ENCODE peak calls at places on chromosomes 13 and 19, in six cellular contexts. S, M, A, Z, V and J are unnamed samples.

GRCh38 chr13:98471895-98472294 is 105.0 kb downstream of the STK24 start:
- DNase-seq in S (no peak), M (no peak), A (peak; percentile 49), Z (no peak), V (no peak), J (no peak)

GRCh38 chr19:10292206-10292788 is 2.5 kb downstream of the ICAM5 start:
- DNase-seq in S (no peak), M (no peak), A (peak; percentile 85), Z (peak; percentile 61), V (peak; percentile 55), J (no peak)

GRCh38 chr19:17963936-17964691 is 2.8 kb upstream of the KCNN1 start:
- DNase-seq in S (no peak), M (no peak), A (no peak), Z (no peak), V (no peak), J (no peak)

GRCh38 chr13:73816702-73817101 is 317.5 kb downstream of the KLF12 start:
- DNase-seq in S (no peak), M (no peak), A (no peak), Z (no peak), V (no peak), J (no peak)

GRCh38 chr19:32677657-32678056 is 2.0 kb downstream of the RGS9BP start:
- DNase-seq in S (no peak), M (no peak), A (no peak), Z (no peak), V (no peak), J (no peak)

GRCh38 chr19:58356971-58357797 is 3.9 kb upstream of the A1BG start:
- DNase-seq in S (no peak), M (no peak), A (no peak), Z (no peak), V (no peak), J (no peak)

GRCh38 chr13:110298566-110299321 is 8.2 kb downstream of the COL4A1 start:
- DNase-seq in S (no peak), M (no peak), A (peak; percentile 48), Z (no peak), V (no peak), J (no peak)

GRCh38 chr13:113445791-113446487 is 7.3 kb downstream of the ADPRHL1 start:
- DNase-seq in S (no peak), M (no peak), A (no peak), Z (no peak), V (no peak), J (no peak)

GRCh38 chr13:109868583-109869311 is 82.4 kb upstream of the IRS2 start:
- DNase-seq in S (no peak), M (no peak), A (no peak), Z (no peak), V (no peak), J (no peak)

GRCh38 chr19:33216198-33216830 is 9.3 kb downstream of the SLC7A10 start:
- DNase-seq in S (no peak), M (no peak), A (no peak), Z (no peak), V (no peak), J (no peak)

GRCh38 chr13:42702726-42703125 is 78.7 kb upstream of the FAM216B start:
- DNase-seq in S (no peak), M (no peak), A (no peak), Z (no peak), V (no peak), J (no peak)

GRCh38 chr13:107534548-107534947 is 680.8 kb downstream of the LIG4 start:
- DNase-seq in S (no peak), M (no peak), A (no peak), Z (no peak), V (no peak), J (no peak)

GRCh38 chr13:60933638-60934037 is 482.0 kb downstream of the PCDH20 start:
- DNase-seq in S (no peak), M (no peak), A (no peak), Z (no peak), V (no peak), J (no peak)